ENCODE peak calls at places on chromosomes 16 and 17, in five cellular contexts. F is germinal center; X is activated CD4-positive, alpha-beta T cell treated with anti-CD3 and anti-CD28 coated beads, Interleukin-2, amount 50 U/mL, for 48 hours; Z is RCC 7860; K is fibroblast of the aortic adventitia. I is an unnamed sample.

GRCh38 chr16:3029499-3030127 is 5.8 kb downstream of the THOC6 start:
- DNase-seq in F (no peak), X (peak; percentile 72), Z (no peak), K (peak; percentile 13), I (peak; percentile 88)

GRCh38 chr17:82101301-82101715 is 3.3 kb upstream of the FASN start:
- DNase-seq in F (no peak), X (no peak), Z (no peak), K (no peak), I (peak; percentile 39)

GRCh38 chr17:10730956-10731879 is 1.4 kb upstream of the TMEM220 start:
- DNase-seq in F (no peak), X (no peak), Z (no peak), K (no peak), I (peak; percentile 72)

GRCh38 chr17:83196973-83197880 is 117.8 kb downstream of the METRNL start:
- DNase-seq in F (no peak), X (no peak), Z (no peak), K (peak; percentile 91), I (peak; percentile 37)

GRCh38 chr16:50304467-50305440 is 38.4 kb downstream of the ADCY7 start:
- DNase-seq in F (no peak), X (no peak), Z (no peak), K (no peak), I (peak; percentile 77)

GRCh38 chr17:63086483-63087185 is 120.6 kb downstream of the TANC2 start:
- DNase-seq in F (no peak), X (no peak), Z (no peak), K (no peak), I (no peak)

GRCh38 chr17:63675231-63675606 is 24.7 kb downstream of the LIMD2 start:
- DNase-seq in F (no peak), X (no peak), Z (no peak), K (peak; percentile 31), I (no peak)

GRCh38 chr17:58156839-58157803 is 8.9 kb downstream of the OR4D1 start:
- DNase-seq in F (peak; percentile 12), X (peak; percentile 75), Z (no peak), K (no peak), I (peak; percentile 24)

GRCh38 chr16:67860589-67861398 is 12.1 kb upstream of the EDC4 start:
- DNase-seq in F (no peak), X (no peak), Z (no peak), K (peak; percentile 73), I (no peak)

GRCh38 chr17:31388770-31389672 is 2.5 kb upstream of the RAB11FIP4 start:
- DNase-seq in F (peak; percentile 81), X (peak; percentile 46), Z (no peak), K (no peak), I (peak; percentile 71)

GRCh38 chr16:81237282-81237681 is 1.2 kb upstream of the BCO1 start:
- DNase-seq in F (no peak), X (no peak), Z (peak; percentile 20), K (peak; percentile 18), I (no peak)

I was measured in upper lobe of left lung.